ENCODE peak calls at places on chromosomes 13 and 19, in nine cellular contexts. O is GM10248; K is non-pigmented ciliary epithelial cell; Q is activated CD4-positive, alpha-beta T cell treated with anti-CD3 and anti-CD28 coated beads, Interleukin-2, amount 50 U/mL, for 48 hours; H is C1 segment of cervical spinal cord; A is left ventricle myocardium inferior; U is AG09309; C is activated CD8-positive, alpha-beta memory T cell treated with anti-CD3 and anti-CD28 coated beads for 48 hours; M is NCI-H1092 treated with DMSO at 0.1 percent for 48 hours. R is an unnamed sample.
A peak's percentile ranks its signal among the peaks of the same experiment; 100 is the strongest.

GRCh38 chr19:16200038-16200775 is 2.5 kb downstream of the AP1M1 start:
- DNase-seq in K (no peak), A (no peak), H (no peak), C (no peak), O (no peak), U (no peak), M (no peak), Q (no peak), R (no peak)

GRCh38 chr13:78298657-78299056 is 304.7 kb downstream of the POU4F1 start:
- DNase-seq in M (no peak), C (no peak), O (no peak), K (no peak), H (no peak), Q (no peak), U (no peak), A (no peak), R (no peak)

GRCh38 chr19:7737215-7737614 is 5.3 kb upstream of the CLEC4G start:
- DNase-seq in C (no peak), U (no peak), K (no peak), Q (no peak), M (no peak), O (no peak), H (no peak), A (no peak), R (no peak)

GRCh38 chr19:33556261-33556660 is 34.7 kb upstream of the PEPD start:
- DNase-seq in M (no peak), H (no peak), A (no peak), Q (no peak), U (no peak), O (no peak), C (no peak), K (no peak), R (no peak)

GRCh38 chr13:43132228-43132627 is 108.8 kb downstream of the DNAJC15 start:
- DNase-seq in H (no peak), K (peak; percentile 36), U (no peak), C (no peak), O (peak; percentile 42), A (no peak), Q (no peak), M (peak; percentile 62), R (no peak)

GRCh38 chr13:107370036-107370785 is 802.3 kb upstream of the ARGLU1 start:
- DNase-seq in Q (no peak), K (no peak), A (no peak), M (no peak), O (no peak), C (no peak), H (no peak), U (no peak), R (no peak)

GRCh38 chr19:39401549-39402416 is 4.9 kb upstream of the ZFP36 start:
- DNase-seq in A (no peak), C (peak; percentile 57), M (no peak), H (peak; percentile 13), K (no peak), Q (peak; percentile 84), U (no peak), O (peak; percentile 67), R (no peak)

GRCh38 chr13:109256866-109257760 is 529.3 kb downstream of the IRS2 start:
- DNase-seq in M (no peak), C (no peak), K (peak; percentile 98), A (no peak), O (no peak), U (peak; percentile 96), Q (no peak), H (no peak), R (no peak)

GRCh38 chr19:16896913-16897571 is 8.2 kb downstream of the F2RL3 start:
- DNase-seq in O (peak; percentile 96), Q (peak; percentile 77), A (peak; percentile 94), H (peak; percentile 32), U (peak; percentile 38), K (peak; percentile 46), C (peak; percentile 28), M (peak; percentile 71), R (peak; percentile 88)

GRCh38 chr19:54431255-54431838 is 16.1 kb downstream of the TTYH1 start:
- DNase-seq in M (no peak), A (peak; percentile 56), K (no peak), H (no peak), O (no peak), C (no peak), U (no peak), Q (no peak), R (no peak)

GRCh38 chr19:44812142-44812718 is 3.3 kb downstream of the BCAM start:
- DNase-seq in O (peak; percentile 8), M (no peak), K (no peak), C (no peak), U (no peak), Q (no peak), H (no peak), A (no peak), R (no peak)

GRCh38 chr13:48661112-48661511 is 7.4 kb downstream of the CYSLTR2 start:
- DNase-seq in C (no peak), H (no peak), O (no peak), K (no peak), A (no peak), U (no peak), Q (no peak), M (no peak), R (no peak)

GRCh38 chr19:21586341-21587116 is 81.1 kb downstream of the ZNF429 start:
- DNase-seq in A (peak; percentile 36), U (no peak), O (no peak), C (no peak), M (peak; percentile 1), Q (no peak), K (no peak), H (no peak), R (no peak)

GRCh38 chr13:21945195-21945594 is 274.3 kb downstream of the FGF9 start:
- DNase-seq in U (no peak), Q (no peak), H (no peak), O (no peak), M (no peak), A (no peak), C (no peak), K (no peak), R (no peak)

R was measured in GM18507.